ENCODE peak calls at places on chromosomes 4 and X, in five cellular contexts. One of them, this sample, is unnamed.

GRCh38 chr4:176549161-176549865 is 229.5 kb downstream of the SPCS3 start:
- DNase-seq in upper lobe of left lung: no peak
- DNase-seq in heart right ventricle: no peak
- DNase-seq in Panc1: no peak
- DNase-seq in adrenal gland: no peak
- DNase-seq in this sample: peak; percentile 46

GRCh38 chr4:11966782-11967181 is 538.1 kb upstream of the HS3ST1 start:
- DNase-seq in heart right ventricle: no peak
- DNase-seq in adrenal gland: no peak
- DNase-seq in Panc1: no peak
- DNase-seq in upper lobe of left lung: no peak
- DNase-seq in this sample: no peak

GRCh38 chr4:1505511-1506451 is 99.5 kb upstream of the NKX1-1 start:
- DNase-seq in Panc1: no peak
- DNase-seq in adrenal gland: no peak
- DNase-seq in upper lobe of left lung: peak; percentile 60
- DNase-seq in heart right ventricle: no peak
- DNase-seq in this sample: no peak

GRCh38 chrX:117898206-117898605 is 218.4 kb downstream of the KLHL13 start:
- DNase-seq in adrenal gland: no peak
- DNase-seq in upper lobe of left lung: no peak
- DNase-seq in Panc1: no peak
- DNase-seq in heart right ventricle: no peak
- DNase-seq in this sample: no peak

GRCh38 chrX:136936183-136936549 is 55.6 kb upstream of the RBMX start:
- DNase-seq in Panc1: no peak
- DNase-seq in adrenal gland: no peak
- DNase-seq in heart right ventricle: no peak
- DNase-seq in upper lobe of left lung: no peak
- DNase-seq in this sample: no peak

GRCh38 chrX:9071031-9071650 is 37.2 kb upstream of the FAM9B start:
- DNase-seq in Panc1: no peak
- DNase-seq in adrenal gland: no peak
- DNase-seq in heart right ventricle: no peak
- DNase-seq in upper lobe of left lung: no peak
- DNase-seq in this sample: no peak

GRCh38 chr4:82491251-82491960 is 61.0 kb downstream of the ENOPH1 start:
- DNase-seq in heart right ventricle: no peak
- DNase-seq in adrenal gland: no peak
- DNase-seq in upper lobe of left lung: no peak
- DNase-seq in Panc1: no peak
- DNase-seq in this sample: no peak

GRCh38 chrX:110665636-110666035 is 130.0 kb downstream of the CHRDL1 start:
- DNase-seq in Panc1: no peak
- DNase-seq in heart right ventricle: peak; percentile 10
- DNase-seq in upper lobe of left lung: no peak
- DNase-seq in adrenal gland: peak; percentile 19
- DNase-seq in this sample: peak; percentile 29

GRCh38 chr4:77015390-77015789 is 60.4 kb downstream of the CCNI start:
- DNase-seq in Panc1: no peak
- DNase-seq in upper lobe of left lung: no peak
- DNase-seq in adrenal gland: no peak
- DNase-seq in heart right ventricle: no peak
- DNase-seq in this sample: no peak

GRCh38 chr4:71202703-71203102 is 136.1 kb upstream of the SLC4A4 start:
- DNase-seq in adrenal gland: no peak
- DNase-seq in heart right ventricle: no peak
- DNase-seq in upper lobe of left lung: no peak
- DNase-seq in Panc1: no peak
- DNase-seq in this sample: no peak

GRCh38 chr4:32884198-32884597 is 2164.0 kb downstream of the PCDH7 start:
- DNase-seq in adrenal gland: no peak
- DNase-seq in Panc1: no peak
- DNase-seq in upper lobe of left lung: no peak
- DNase-seq in heart right ventricle: no peak
- DNase-seq in this sample: no peak

GRCh38 chr4:67035501-67035900 is 509.8 kb downstream of the CENPC start:
- DNase-seq in Panc1: no peak
- DNase-seq in heart right ventricle: no peak
- DNase-seq in upper lobe of left lung: no peak
- DNase-seq in adrenal gland: peak; percentile 11
- DNase-seq in this sample: no peak

GRCh38 chrX:66074920-66075879 is 35.3 kb upstream of the VSIG4 start:
- DNase-seq in upper lobe of left lung: no peak
- DNase-seq in adrenal gland: peak; percentile 41
- DNase-seq in heart right ventricle: peak; percentile 12
- DNase-seq in Panc1: no peak
- DNase-seq in this sample: peak; percentile 6

GRCh38 chrX:154840856-154841255 is 6.4 kb upstream of the SMIM9 start:
- DNase-seq in upper lobe of left lung: no peak
- DNase-seq in heart right ventricle: no peak
- DNase-seq in adrenal gland: no peak
- DNase-seq in Panc1: peak; percentile 48
- DNase-seq in this sample: no peak

GRCh38 chr4:139144911-139145551 is 32.0 kb downstream of the ELF2 start:
- DNase-seq in upper lobe of left lung: no peak
- DNase-seq in heart right ventricle: no peak
- DNase-seq in adrenal gland: no peak
- DNase-seq in Panc1: no peak
- DNase-seq in this sample: peak; percentile 78

GRCh38 chrX:7233632-7234406 is 85.9 kb upstream of the PUDP start:
- DNase-seq in Panc1: no peak
- DNase-seq in adrenal gland: no peak
- DNase-seq in heart right ventricle: no peak
- DNase-seq in upper lobe of left lung: no peak
- DNase-seq in this sample: no peak

GRCh38 chr4:25862411-25863346 is at the start of gene SEL1L3:
- DNase-seq in heart right ventricle: no peak
- DNase-seq in adrenal gland: peak; percentile 39
- DNase-seq in upper lobe of left lung: peak; percentile 94
- DNase-seq in Panc1: no peak
- DNase-seq in this sample: peak; percentile 70

GRCh38 chr4:83771113-83771705 is 235.3 kb downstream of the GPAT3 start:
- DNase-seq in adrenal gland: no peak
- DNase-seq in upper lobe of left lung: no peak
- DNase-seq in Panc1: peak; percentile 18
- DNase-seq in heart right ventricle: peak; percentile 10
- DNase-seq in this sample: peak; percentile 63

GRCh38 chr4:51855270-51855669 is 12.3 kb downstream of the DCUN1D4 start:
- DNase-seq in upper lobe of left lung: no peak
- DNase-seq in heart right ventricle: no peak
- DNase-seq in Panc1: no peak
- DNase-seq in adrenal gland: no peak
- DNase-seq in this sample: no peak
- H3K4me3 ChIP-seq in upper lobe of left lung: no peak overlapping the region
- H3K4me3 ChIP-seq in heart right ventricle: no peak overlapping the region
- H3K4me3 ChIP-seq in Panc1: no peak overlapping the region
- H3K4me3 ChIP-seq in adrenal gland: no peak overlapping the region
- H3K4me3 ChIP-seq in this sample: no peak overlapping the region

DNA sequence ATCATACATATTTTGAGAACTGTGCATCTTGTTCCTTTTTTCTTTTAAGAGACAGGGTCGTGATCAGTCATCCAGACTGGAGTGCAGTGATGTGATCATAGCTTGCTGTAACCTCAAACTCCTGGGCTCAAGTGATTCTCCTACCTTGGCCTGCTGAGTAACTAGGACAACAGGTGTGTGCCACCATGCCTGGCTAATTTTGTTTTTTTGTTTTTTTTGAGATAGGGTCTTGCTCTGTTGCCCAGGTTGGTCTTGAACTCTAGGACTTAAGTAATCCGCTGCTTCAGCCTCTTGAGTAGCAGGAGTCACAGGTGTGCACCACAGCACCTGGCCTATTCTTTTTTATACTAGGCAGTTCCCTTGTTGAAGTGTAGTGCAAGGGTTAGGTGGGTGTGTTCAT is 24.6 kb downstream of the KDM6A start:
- DNase-seq in upper lobe of left lung: no peak
- DNase-seq in Panc1: no peak
- DNase-seq in adrenal gland: no peak
- DNase-seq in heart right ventricle: no peak
- DNase-seq in this sample: peak; percentile 3
- H3K4me3 ChIP-seq in upper lobe of left lung: no peak overlapping the region
- H3K4me3 ChIP-seq in Panc1: no peak overlapping the region
- H3K4me3 ChIP-seq in adrenal gland: no peak overlapping the region
- H3K4me3 ChIP-seq in heart right ventricle: no peak overlapping the region
- H3K4me3 ChIP-seq in this sample: no peak overlapping the region

DNA sequence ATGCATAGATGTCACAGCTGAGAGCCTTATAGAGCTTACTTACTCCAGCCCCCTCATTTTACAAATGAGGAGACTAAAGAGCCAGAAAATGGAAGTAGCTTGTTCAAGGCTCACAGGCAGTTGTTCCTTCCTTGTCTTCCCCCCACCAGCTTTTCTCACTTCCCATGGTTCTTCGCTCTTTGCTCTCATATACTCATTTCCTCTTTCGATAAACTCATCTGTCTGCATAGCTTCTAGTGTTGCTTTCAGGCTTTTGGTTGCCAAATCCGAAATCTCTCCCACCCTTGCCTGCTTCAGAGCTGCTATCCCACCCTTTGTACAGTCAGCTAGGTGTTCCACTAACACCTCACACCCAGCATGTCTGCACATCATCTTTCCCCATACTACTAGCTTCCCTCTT is 25.0 kb upstream of the GJB1 start:
- DNase-seq in heart right ventricle: no peak
- DNase-seq in Panc1: no peak
- DNase-seq in upper lobe of left lung: no peak
- DNase-seq in adrenal gland: no peak
- DNase-seq in this sample: no peak
- H3K4me3 ChIP-seq in heart right ventricle: no peak overlapping the region
- H3K4me3 ChIP-seq in Panc1: no peak overlapping the region
- H3K4me3 ChIP-seq in upper lobe of left lung: peak overlapping the region; percentile 28
- H3K4me3 ChIP-seq in adrenal gland: no peak overlapping the region
- H3K4me3 ChIP-seq in this sample: no peak overlapping the region

GRCh38 chrX:120016068-120016441 is 61.4 kb downstream of the RHOXF2B start:
- DNase-seq in upper lobe of left lung: no peak
- DNase-seq in heart right ventricle: no peak
- DNase-seq in adrenal gland: no peak
- DNase-seq in Panc1: no peak
- DNase-seq in this sample: no peak
- H3K4me3 ChIP-seq in upper lobe of left lung: peak overlapping the region; percentile 37
- H3K4me3 ChIP-seq in heart right ventricle: no peak overlapping the region
- H3K4me3 ChIP-seq in adrenal gland: no peak overlapping the region
- H3K4me3 ChIP-seq in Panc1: peak overlapping the region; percentile 52
- H3K4me3 ChIP-seq in this sample: no peak overlapping the region

GRCh38 chrX:150366951-150367545 is 3.9 kb downstream of the MAMLD1 start:
- DNase-seq in Panc1: no peak
- DNase-seq in heart right ventricle: no peak
- DNase-seq in adrenal gland: peak; percentile 27
- DNase-seq in upper lobe of left lung: no peak
- DNase-seq in this sample: no peak
- H3K4me3 ChIP-seq in Panc1: peak overlapping the region; percentile 84
- H3K4me3 ChIP-seq in heart right ventricle: no peak overlapping the region
- H3K4me3 ChIP-seq in adrenal gland: peak overlapping the region; percentile 43
- H3K4me3 ChIP-seq in upper lobe of left lung: peak overlapping the region; percentile 59
- H3K4me3 ChIP-seq in this sample: no peak overlapping the region

DNA sequence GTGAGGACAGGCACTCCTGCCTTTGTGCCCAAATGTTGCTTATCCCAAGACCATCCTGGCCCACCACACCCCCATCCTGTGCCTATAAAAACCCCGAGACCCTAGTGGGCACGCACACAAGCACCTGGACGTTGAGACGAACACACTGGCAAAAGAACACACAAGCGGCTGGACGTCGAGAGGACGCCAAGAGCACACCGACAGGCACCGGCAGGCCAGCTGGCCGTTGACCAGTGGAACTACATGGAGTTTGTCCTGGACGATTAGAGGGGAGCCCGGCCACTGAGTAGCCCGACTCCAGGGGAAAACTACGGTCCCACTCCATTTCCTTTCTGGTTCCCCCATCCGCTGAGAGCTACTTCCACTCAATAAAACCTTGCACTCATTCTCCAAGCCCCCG is 301.7 kb downstream of the PCDH10 start:
- DNase-seq in Panc1: no peak
- DNase-seq in adrenal gland: no peak
- DNase-seq in upper lobe of left lung: peak; percentile 36
- DNase-seq in heart right ventricle: no peak
- DNase-seq in this sample: no peak
- H3K4me3 ChIP-seq in Panc1: no peak overlapping the region
- H3K4me3 ChIP-seq in adrenal gland: no peak overlapping the region
- H3K4me3 ChIP-seq in upper lobe of left lung: no peak overlapping the region
- H3K4me3 ChIP-seq in heart right ventricle: no peak overlapping the region
- H3K4me3 ChIP-seq in this sample: no peak overlapping the region

GRCh38 chrX:145818522-145819075 is 970 bp downstream of the SLITRK2 start:
- DNase-seq in heart right ventricle: no peak
- DNase-seq in upper lobe of left lung: no peak
- DNase-seq in Panc1: no peak
- DNase-seq in adrenal gland: no peak
- DNase-seq in this sample: no peak
- H3K4me3 ChIP-seq in heart right ventricle: peak overlapping the region; percentile 16
- H3K4me3 ChIP-seq in upper lobe of left lung: peak overlapping the region; percentile 38
- H3K4me3 ChIP-seq in Panc1: peak overlapping the region; percentile 33
- H3K4me3 ChIP-seq in adrenal gland: no peak overlapping the region
- H3K4me3 ChIP-seq in this sample: no peak overlapping the region

GRCh38 chr4:40954119-40954668 is 204.4 kb downstream of the NSUN7 start:
- DNase-seq in upper lobe of left lung: no peak
- DNase-seq in adrenal gland: no peak
- DNase-seq in heart right ventricle: no peak
- DNase-seq in Panc1: no peak
- DNase-seq in this sample: no peak
- H3K4me3 ChIP-seq in upper lobe of left lung: no peak overlapping the region
- H3K4me3 ChIP-seq in adrenal gland: no peak overlapping the region
- H3K4me3 ChIP-seq in heart right ventricle: no peak overlapping the region
- H3K4me3 ChIP-seq in Panc1: no peak overlapping the region
- H3K4me3 ChIP-seq in this sample: no peak overlapping the region

GRCh38 chr4:128830906-128831525 is 21.5 kb downstream of the JADE1 start:
- DNase-seq in upper lobe of left lung: no peak
- DNase-seq in Panc1: no peak
- DNase-seq in heart right ventricle: no peak
- DNase-seq in adrenal gland: no peak
- DNase-seq in this sample: peak; percentile 36
- H3K4me3 ChIP-seq in upper lobe of left lung: no peak overlapping the region
- H3K4me3 ChIP-seq in Panc1: no peak overlapping the region
- H3K4me3 ChIP-seq in heart right ventricle: no peak overlapping the region
- H3K4me3 ChIP-seq in adrenal gland: no peak overlapping the region
- H3K4me3 ChIP-seq in this sample: no peak overlapping the region